ENCODE peak calls at places on chromosome 18, in six cellular contexts. P, Q, J, H, L and C are unnamed samples.

GRCh38 chr18:23357992-23358594 is 95.0 kb upstream of the RIOK3 start:
- DNase-seq in L (peak), Q (no peak), P (peak), H (no peak), J (no peak), C (peak)

GRCh38 chr18:48475635-48476549 is 62.9 kb upstream of the CTIF start:
- DNase-seq in H (no peak), J (peak), Q (peak), L (peak), P (peak), C (peak)

GRCh38 chr18:43420950-43421349 is 143.7 kb upstream of the SYT4 start:
- DNase-seq in Q (no peak), J (peak), P (no peak), L (no peak), H (no peak), C (no peak)

GRCh38 chr18:76432970-76433767 is 61.9 kb downstream of the ZNF516 start:
- DNase-seq in L (no peak), P (no peak), J (no peak), Q (no peak), H (no peak), C (no peak)

GRCh38 chr18:12048827-12049175 is 44.8 kb upstream of the ANKRD62 start:
- DNase-seq in J (no peak), P (peak), L (no peak), H (peak), Q (no peak), C (no peak)

GRCh38 chr18:38369772-38370690 is 804.4 kb upstream of the CELF4 start:
- DNase-seq in P (peak), L (no peak), Q (peak), J (no peak), H (no peak), C (no peak)

GRCh38 chr18:13437801-13438506 is 219.4 kb downstream of the LDLRAD4 start:
- DNase-seq in Q (no peak), L (no peak), J (no peak), H (no peak), P (no peak), C (peak)

GRCh38 chr18:79627750-79628294 is 51.8 kb upstream of the CTDP1 start:
- DNase-seq in Q (no peak), P (no peak), H (no peak), J (no peak), L (no peak), C (no peak)

GRCh38 chr18:2413352-2413751 is 158.0 kb downstream of the METTL4 start:
- DNase-seq in Q (no peak), P (no peak), J (no peak), L (no peak), H (no peak), C (no peak)

GRCh38 chr18:34880882-34881852 is 160.0 kb upstream of the MAPRE2 start:
- DNase-seq in H (no peak), P (peak), J (no peak), L (no peak), Q (no peak), C (no peak)
- TF ChIP-seq CTCF in H (no peak), P (peak), J (no peak), L (no peak), Q (no peak), C (no peak)

DNA sequence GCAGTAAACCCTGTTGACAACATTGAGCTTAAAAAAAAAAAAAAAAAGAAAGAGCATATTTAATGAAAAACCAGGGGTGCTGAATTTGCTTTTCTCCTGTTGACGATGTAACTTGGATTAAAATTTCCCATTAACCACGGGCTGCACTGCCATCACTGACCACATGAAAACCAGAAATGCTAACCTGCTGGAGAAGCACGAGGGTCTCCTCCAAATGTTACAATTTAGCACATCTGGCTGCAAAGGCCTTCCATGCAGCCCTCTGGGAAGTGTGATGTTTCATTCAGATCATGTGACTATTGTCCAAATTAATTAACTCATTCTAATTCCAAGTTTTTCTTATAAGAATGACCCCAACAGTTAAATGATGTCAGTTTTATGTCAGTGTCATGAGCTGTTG is 26.9 kb upstream of the SERPINB12 start:
- DNase-seq in L (no peak), P (no peak), J (peak), H (no peak), Q (no peak), C (no peak)
- TF ChIP-seq CTCF in L (no peak), P (peak), J (peak), H (peak), Q (no peak), C (no peak)

GRCh38 chr18:67463829-67464228 is 52.7 kb downstream of the DSEL start:
- DNase-seq in L (no peak), Q (no peak), H (no peak), P (no peak), J (peak), C (no peak)
- TF ChIP-seq CTCF in L (no peak), Q (no peak), H (peak), P (peak), J (peak), C (no peak)

DNA sequence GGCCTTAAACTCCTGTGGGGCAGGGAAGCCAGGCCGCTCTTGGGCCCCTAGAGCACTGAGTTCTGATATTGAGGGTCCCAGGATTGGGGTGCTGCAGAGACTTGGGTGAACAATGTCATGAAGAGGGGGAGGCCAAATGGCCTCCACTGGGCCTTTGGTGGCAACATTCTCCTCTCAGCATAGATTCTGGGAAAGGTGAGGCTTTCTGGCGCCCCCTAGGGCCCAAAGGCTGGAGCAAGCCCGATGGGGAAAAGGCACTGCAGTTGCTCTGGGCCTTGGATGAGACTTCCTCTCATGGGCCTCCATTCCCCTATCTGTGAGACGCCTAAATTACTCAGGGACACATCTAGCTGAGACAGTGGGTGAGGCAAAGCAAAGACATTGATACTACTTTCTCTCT is 84.8 kb downstream of the ACAA2 start:
- DNase-seq in J (peak), Q (peak), P (peak), L (no peak), H (no peak), C (peak)
- TF ChIP-seq CTCF in J (peak), Q (no peak), P (peak), L (no peak), H (peak), C (peak)

GRCh38 chr18:75170022-75170789 is 38.7 kb downstream of the PTGR3 start:
- DNase-seq in H (no peak), J (peak), P (no peak), Q (no peak), L (no peak), C (no peak)
- TF ChIP-seq CTCF in H (no peak), J (peak), P (no peak), Q (no peak), L (no peak), C (no peak)

DNA sequence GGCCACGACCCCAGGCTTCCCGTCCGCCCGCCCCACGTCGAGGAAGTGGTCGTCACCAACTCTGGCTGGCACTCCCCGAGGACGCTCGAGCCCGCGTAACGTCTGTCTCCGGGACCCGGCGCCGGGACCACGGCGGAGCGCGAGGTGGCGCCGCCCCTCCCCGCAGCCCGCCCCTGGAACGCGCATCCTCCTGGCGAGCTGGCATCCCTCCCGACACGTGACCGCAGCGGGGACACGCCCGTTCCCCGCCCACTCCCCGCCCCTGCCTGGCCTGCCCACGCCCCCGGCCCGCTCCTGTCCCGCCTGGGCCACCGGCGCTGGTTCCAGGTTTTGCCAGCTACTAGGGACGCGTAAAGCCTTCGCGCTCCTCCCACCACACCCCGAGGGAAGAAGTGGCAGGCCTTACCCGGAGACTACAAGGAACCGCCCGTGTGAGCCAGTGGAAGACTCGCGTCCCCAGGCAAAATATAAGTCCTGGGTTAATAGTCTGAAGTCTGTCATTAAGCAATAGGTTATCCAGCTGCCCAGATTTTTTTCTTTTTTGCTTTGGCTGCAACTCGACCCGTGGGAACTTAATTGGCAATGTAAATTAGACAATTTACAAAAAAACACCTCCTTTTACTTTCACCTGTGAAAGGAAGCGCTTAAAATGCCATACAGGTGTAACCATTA is at the start of gene OSBPL1A:
- DNase-seq in J (peak), Q (peak), L (peak), P (peak), H (peak), C (peak)
- TF ChIP-seq CTCF in J (peak), Q (no peak), L (no peak), P (no peak), H (no peak), C (no peak)

DNA sequence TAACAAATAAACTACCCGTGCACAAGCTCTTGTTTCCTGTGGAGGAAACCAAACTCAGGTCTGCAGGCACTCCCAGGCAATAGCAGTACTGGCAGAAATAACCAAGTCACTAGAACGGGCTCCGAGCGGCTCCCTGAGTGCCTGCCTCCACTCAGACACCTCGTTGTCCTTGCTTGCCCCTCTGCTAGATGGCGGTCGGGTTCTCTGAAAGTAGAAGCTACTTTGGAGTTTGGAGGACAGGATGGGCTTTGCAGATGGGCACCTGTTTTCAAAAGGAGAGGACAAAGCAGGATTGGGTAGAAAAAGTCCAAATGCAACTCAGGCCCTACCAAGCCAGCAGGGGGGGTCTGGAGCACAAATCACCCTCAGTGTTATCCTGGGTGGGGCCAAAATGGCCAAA is 136.4 kb downstream of the LRRC30 start:
- DNase-seq in H (no peak), P (no peak), L (no peak), J (peak), Q (no peak), C (no peak)
- TF ChIP-seq CTCF in H (no peak), P (no peak), L (no peak), J (peak), Q (no peak), C (no peak)